ENCODE peak calls at places on chromosomes 2 and 18, in five cellular contexts. X, B, T, W and F are unnamed samples.

GRCh38 chr2:101146535-101146934 is 4.6 kb downstream of the TBC1D8 start:
- DNase-seq in X (no peak), B (no peak), T (no peak), W (no peak), F (no peak)

GRCh38 chr2:3254438-3254941 is 123.1 kb downstream of the EIPR1 start:
- DNase-seq in X (no peak), B (no peak), T (peak), W (no peak), F (no peak)

GRCh38 chr2:3635171-3636008 is 22.6 kb upstream of the ALLC start:
- DNase-seq in X (no peak), B (no peak), T (no peak), W (no peak), F (no peak)

GRCh38 chr2:196218109-196218508 is 46.7 kb upstream of the STK17B start:
- DNase-seq in X (no peak), B (no peak), T (no peak), W (no peak), F (no peak)

GRCh38 chr2:6043238-6043637 is 351.1 kb downstream of the SOX11 start:
- DNase-seq in X (no peak), B (no peak), T (no peak), W (no peak), F (no peak)

GRCh38 chr2:229815342-229815741 is 101.0 kb upstream of the DNER start:
- DNase-seq in X (no peak), B (no peak), T (no peak), W (no peak), F (no peak)

GRCh38 chr2:10307561-10308156 is 5.0 kb downstream of the HPCAL1 start:
- DNase-seq in X (no peak), B (no peak), T (no peak), W (no peak), F (no peak)

GRCh38 chr2:68291317-68291716 is 28.4 kb downstream of the CNRIP1 start:
- DNase-seq in X (no peak), B (no peak), T (no peak), W (no peak), F (no peak)

GRCh38 chr2:240520143-240520973 is 37.4 kb downstream of the ANKMY1 start:
- DNase-seq in X (no peak), B (no peak), T (no peak), W (no peak), F (no peak)

GRCh38 chr2:56128235-56128634 is 55.6 kb upstream of the CCDC85A start:
- DNase-seq in X (no peak), B (no peak), T (no peak), W (no peak), F (no peak)

GRCh38 chr18:34128436-34128835 is 96.3 kb downstream of the NOL4 start:
- DNase-seq in X (no peak), B (no peak), T (no peak), W (no peak), F (no peak)

GRCh38 chr2:240392084-240392947 is 43.1 kb upstream of the GPC1 start:
- DNase-seq in X (no peak), B (no peak), T (no peak), W (no peak), F (no peak)

GRCh38 chr2:55165567-55165966 is 66.5 kb downstream of the CLHC1 start:
- DNase-seq in X (no peak), B (no peak), T (no peak), W (no peak), F (no peak)

GRCh38 chr18:13726972-13727331 is 479 bp downstream of the RNMT start:
- DNase-seq in X (no peak), B (no peak), T (no peak), W (peak), F (no peak)

GRCh38 chr2:12579018-12579417 is 137.7 kb upstream of the TRIB2 start:
- DNase-seq in X (no peak), B (no peak), T (no peak), W (no peak), F (no peak)

GRCh38 chr18:9321017-9321452 is 13.5 kb upstream of the TWSG1 start:
- DNase-seq in X (no peak), B (no peak), T (no peak), W (no peak), F (no peak)

GRCh38 chr2:74228772-74229171 is 30.4 kb downstream of the MTHFD2 start:
- DNase-seq in X (peak), B (no peak), T (no peak), W (no peak), F (no peak)

GRCh38 chr18:47931707-47932103 is 1.2 kb upstream of the SMAD2 start:
- DNase-seq in X (peak), B (peak), T (no peak), W (no peak), F (no peak)

GRCh38 chr2:176002684-176003225 is 688 bp upstream of the LNPK start:
- DNase-seq in X (no peak), B (peak), T (no peak), W (peak), F (no peak)

GRCh38 chr2:223328578-223328977 is 273.6 kb downstream of the SCG2 start:
- DNase-seq in X (no peak), B (no peak), T (no peak), W (no peak), F (no peak)

GRCh38 chr18:55452123-55452611 is 135.8 kb downstream of the TCF4 start:
- DNase-seq in X (no peak), B (no peak), T (no peak), W (no peak), F (no peak)

GRCh38 chr2:162582357-162582798 is 238.4 kb downstream of the GCA start:
- DNase-seq in X (no peak), B (no peak), T (no peak), W (peak), F (no peak)

GRCh38 chr2:78417355-78417754 is 608.1 kb upstream of the REG3G start:
- DNase-seq in X (peak), B (no peak), T (no peak), W (peak), F (no peak)

GRCh38 chr2:145939949-145940348 is 1420.0 kb upstream of the ZEB2 start:
- DNase-seq in X (no peak), B (no peak), T (no peak), W (no peak), F (no peak)

GRCh38 chr2:67486041-67486796 is 89.1 kb downstream of the ETAA1 start:
- DNase-seq in X (no peak), B (no peak), T (no peak), W (no peak), F (no peak)

GRCh38 chr2:173134703-173135102 is 59.1 kb downstream of the MAP3K20 start:
- DNase-seq in X (no peak), B (no peak), T (no peak), W (no peak), F (no peak)
- TF ChIP-seq ZBTB33 in X (no peak), B (no peak), T (no peak), W (no peak), F (no peak)

GRCh38 chr18:32048507-32049091 is 30.0 kb downstream of the RNF125 start:
- DNase-seq in X (no peak), B (no peak), T (peak), W (peak), F (no peak)
- TF ChIP-seq MAX in X (no peak), B (no peak), T (no peak), W (no peak), F (no peak)

DNA sequence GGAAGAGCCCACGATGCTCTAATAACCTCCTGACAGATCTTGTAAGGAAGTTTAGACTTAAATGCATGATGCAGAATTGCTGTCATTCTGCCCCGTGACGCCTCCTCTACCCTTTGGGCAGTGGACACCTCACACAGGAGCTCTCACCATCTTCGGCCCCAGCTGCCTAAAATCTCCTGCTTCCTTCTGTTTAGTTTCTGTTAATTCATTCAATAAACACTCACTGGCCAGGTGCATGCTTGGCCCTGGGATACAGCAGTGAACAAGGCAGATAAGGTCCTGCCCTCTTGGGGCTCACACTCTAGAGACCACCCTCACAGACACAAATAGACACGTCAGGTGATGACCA is 81.1 kb downstream of the SEPTIN10 start:
- DNase-seq in X (no peak), B (no peak), T (no peak), W (no peak), F (no peak)
- TF ChIP-seq ZBTB33 in X (no peak), B (no peak), T (no peak), W (no peak), F (no peak)

GRCh38 chr18:58417752-58418151 is 211.1 kb downstream of the ALPK2 start:
- DNase-seq in X (no peak), B (no peak), T (no peak), W (peak), F (no peak)
- TF ChIP-seq MAX in X (no peak), B (no peak), T (no peak), W (no peak), F (no peak)

GRCh38 chr2:77104554-77104953 is 417.6 kb downstream of the LRRTM4 start:
- DNase-seq in X (no peak), B (no peak), T (no peak), W (peak), F (no peak)

GRCh38 chr2:77105008-77105407 is 417.2 kb downstream of the LRRTM4 start:
- DNase-seq in X (no peak), B (no peak), T (no peak), W (no peak), F (no peak)

GRCh38 chr2:77102927-77103326 is 419.2 kb downstream of the LRRTM4 start:
- DNase-seq in X (no peak), B (no peak), T (no peak), W (no peak), F (no peak)

DNA sequence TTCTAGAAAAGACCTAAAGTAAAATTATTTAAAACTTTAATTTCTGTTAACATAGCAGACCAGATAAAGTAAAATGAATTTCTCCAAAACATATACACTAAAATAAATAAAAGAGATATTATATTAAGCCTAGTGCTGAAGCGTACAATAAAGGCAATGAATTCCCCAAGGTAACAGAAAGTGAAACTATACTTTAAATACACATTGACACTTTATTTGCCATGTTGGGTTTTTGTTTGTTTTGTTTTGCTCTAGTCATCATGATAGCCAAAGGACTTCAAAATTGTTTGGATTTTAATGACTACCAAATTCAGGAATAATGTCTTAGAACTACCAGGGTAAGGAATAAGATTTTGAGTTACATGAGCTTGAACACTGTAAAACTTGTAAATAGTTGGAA is 413.3 kb downstream of the LRRTM4 start:
- DNase-seq in X (no peak), B (no peak), T (no peak), W (no peak), F (no peak)
- TF ChIP-seq ZBTB33 in X (no peak), B (no peak), T (no peak), W (no peak), F (no peak)

GRCh38 chr2:39156107-39156506 is 35.3 kb upstream of the SOS1 start:
- DNase-seq in X (no peak), B (no peak), T (no peak), W (no peak), F (no peak)
- TF ChIP-seq MAX in X (no peak), B (no peak), T (no peak), W (no peak), F (no peak)

GRCh38 chr2:26034597-26035067 is 748 bp downstream of the RAB10 start:
- DNase-seq in X (peak), B (no peak), T (no peak), W (no peak), F (no peak)
- TF ChIP-seq ZBTB33 in X (no peak), B (no peak), T (no peak), W (no peak), F (no peak)

GRCh38 chr2:85505551-85506238 is 33.3 kb upstream of the MAT2A start:
- DNase-seq in X (no peak), B (no peak), T (no peak), W (no peak), F (no peak)
- TF ChIP-seq MAX in X (no peak), B (no peak), T (no peak), W (no peak), F (no peak)

GRCh38 chr18:63379639-63379962 is 12.6 kb upstream of the KDSR start:
- DNase-seq in X (no peak), B (no peak), T (no peak), W (no peak), F (no peak)
- TF ChIP-seq ZBTB33 in X (no peak), B (no peak), T (no peak), W (no peak), F (no peak)